ENCODE peak calls at places on chromosomes 5 and 9, in six cellular contexts. B, P, W, E, A and O are unnamed samples.

GRCh38 chr5:61767231-61768080 is 435.4 kb downstream of the ZSWIM6 start:
- DNase-seq in P (no peak), A (no peak), E (no peak), B (no peak), W (no peak), O (no peak)

GRCh38 chr9:93261281-93261680 is 77.3 kb downstream of the WNK2 start:
- DNase-seq in P (peak; percentile 33), A (no peak), B (no peak), E (no peak), W (no peak), O (no peak)

GRCh38 chr9:105346273-105346672 is 101.6 kb upstream of the FSD1L start:
- DNase-seq in A (no peak), P (no peak), W (no peak), E (no peak), B (no peak), O (no peak)

GRCh38 chr5:86675311-86675710 is 57.6 kb downstream of the COX7C start:
- DNase-seq in P (no peak), A (no peak), E (no peak), W (no peak), B (no peak), O (peak; percentile 6)

GRCh38 chr5:37834542-37835399 is 5.1 kb downstream of the GDNF start:
- DNase-seq in W (no peak), E (no peak), A (no peak), P (peak; percentile 70), B (peak; percentile 38), O (no peak)

GRCh38 chr5:121915765-121916164 is 46.0 kb upstream of the SRFBP1 start:
- DNase-seq in E (no peak), W (no peak), A (no peak), P (no peak), B (no peak), O (no peak)

GRCh38 chr9:7129391-7129790 is 371.6 kb downstream of the KDM4C start:
- DNase-seq in P (no peak), E (no peak), A (no peak), B (no peak), W (no peak), O (no peak)

GRCh38 chr5:68456756-68457217 is 241.2 kb downstream of the PIK3R1 start:
- DNase-seq in P (no peak), W (peak; percentile 65), E (no peak), B (no peak), A (no peak), O (peak; percentile 59)

GRCh38 chr5:96691503-96692303 is 29.5 kb downstream of the CAST start:
- DNase-seq in B (no peak), P (no peak), W (peak; percentile 54), A (no peak), E (no peak), O (no peak)

GRCh38 chr5:109844695-109845094 is 155.0 kb downstream of the MAN2A1 start:
- DNase-seq in W (peak; percentile 51), B (no peak), A (no peak), P (no peak), E (no peak), O (peak; percentile 78)

GRCh38 chr5:144121577-144121976 is 48.9 kb downstream of the YIPF5 start:
- DNase-seq in A (no peak), B (no peak), W (peak; percentile 8), E (no peak), P (no peak), O (peak; percentile 63)

GRCh38 chr5:169905017-169905416 is 75.3 kb downstream of the INSYN2B start:
- DNase-seq in E (no peak), B (no peak), A (no peak), P (peak; percentile 23), W (no peak), O (no peak)

GRCh38 chr9:109411818-109412352 is 86.2 kb downstream of the PTPN3 start:
- DNase-seq in P (peak; percentile 65), W (peak; percentile 69), B (peak; percentile 37), E (no peak), A (no peak), O (peak; percentile 27)

GRCh38 chr5:149227168-149227826 is 44.4 kb upstream of the AFAP1L1 start:
- DNase-seq in P (no peak), A (no peak), W (peak; percentile 60), B (no peak), E (no peak), O (peak; percentile 87)

GRCh38 chr5:132455614-132456115 is 34.9 kb downstream of the IRF1 start:
- DNase-seq in A (no peak), B (no peak), W (no peak), E (no peak), P (no peak), O (no peak)

GRCh38 chr5:43631182-43631910 is 28.4 kb downstream of the NNT start:
- DNase-seq in E (no peak), W (peak; percentile 85), A (no peak), B (peak; percentile 94), P (peak; percentile 93), O (peak; percentile 65)

GRCh38 chr9:36665921-36666429 is 93.3 kb downstream of the MELK start:
- DNase-seq in E (no peak), P (no peak), W (peak; percentile 66), A (no peak), B (no peak), O (peak; percentile 34)

GRCh38 chr5:124262443-124262842 is 484.0 kb downstream of the ZNF608 start:
- DNase-seq in A (no peak), E (no peak), W (no peak), B (no peak), P (peak; percentile 37), O (peak; percentile 6)

GRCh38 chr9:69433426-69433825 is 108.4 kb downstream of the ENTREP1 start:
- DNase-seq in P (no peak), E (no peak), W (no peak), A (no peak), B (no peak), O (peak; percentile 15)

GRCh38 chr9:79670269-79670961 is 98.7 kb downstream of the TLE4 start:
- DNase-seq in P (no peak), A (no peak), B (no peak), W (no peak), E (no peak), O (no peak)

GRCh38 chr9:37902804-37903580 is 935 bp downstream of the SLC25A51 start:
- DNase-seq in A (no peak), W (peak; percentile 48), E (no peak), B (no peak), P (no peak), O (peak; percentile 39)

GRCh38 chr5:72183231-72183630 is 76.0 kb downstream of the MAP1B start:
- DNase-seq in E (no peak), W (no peak), A (no peak), P (peak; percentile 76), B (no peak), O (no peak)

GRCh38 chr9:113578279-113578865 is 114.8 kb downstream of the RGS3 start:
- DNase-seq in B (no peak), P (no peak), W (no peak), A (peak; percentile 46), E (peak; percentile 69), O (peak; percentile 79)

GRCh38 chr9:113578877-113579269 is 115.3 kb downstream of the RGS3 start:
- DNase-seq in E (peak; percentile 90), P (no peak), W (peak; percentile 83), B (no peak), A (peak; percentile 89), O (peak; percentile 97)

GRCh38 chr9:113580041-113580953 is 116.8 kb downstream of the RGS3 start:
- DNase-seq in E (peak; percentile 95), B (no peak), W (peak; percentile 58), A (peak; percentile 95), P (no peak), O (no peak)

GRCh38 chr9:113580954-113581311 is 117.4 kb downstream of the RGS3 start:
- DNase-seq in B (no peak), A (no peak), P (no peak), W (no peak), E (no peak), O (no peak)

DNA sequence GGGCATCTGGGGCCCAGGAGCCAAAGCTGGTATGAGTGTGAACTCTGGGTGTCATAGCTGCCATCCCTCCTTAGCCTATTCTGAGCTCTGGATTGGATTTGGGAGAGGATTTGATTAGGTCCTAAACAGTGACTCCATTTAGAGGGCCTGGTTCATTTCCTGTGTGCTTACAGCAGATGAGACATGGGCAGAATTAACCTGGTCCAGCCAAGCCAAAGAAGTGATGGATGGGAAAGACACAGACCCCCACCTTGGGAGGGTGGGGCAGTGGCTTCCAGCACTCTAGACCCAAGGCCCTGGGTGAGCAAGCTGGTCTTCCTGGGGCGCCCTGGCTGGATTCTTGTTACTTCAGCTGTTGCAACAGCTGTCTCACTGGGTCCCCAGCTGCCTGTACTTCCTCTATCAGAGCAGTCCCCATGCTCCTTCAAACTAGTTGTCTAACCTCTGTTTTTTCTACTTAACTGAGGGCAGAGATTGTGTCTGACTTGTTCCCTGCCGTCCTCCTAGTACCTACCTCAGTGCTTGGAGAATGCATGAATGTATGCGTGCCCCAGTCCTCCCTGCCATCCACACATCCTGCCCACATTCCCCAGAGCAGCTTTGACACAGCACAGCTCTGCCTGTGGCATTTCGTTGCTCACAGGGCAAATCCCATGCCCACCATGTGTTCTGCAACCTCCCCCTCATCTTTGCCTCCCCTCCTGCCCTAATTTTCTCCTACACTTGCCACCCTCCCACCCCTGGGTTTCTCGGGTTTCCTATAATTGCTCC is 115.9 kb downstream of the RGS3 start:
- DNase-seq in A (peak; percentile 81), B (no peak), E (peak; percentile 78), P (no peak), W (no peak), O (no peak)
- H3K4me3 ChIP-seq in A (no peak overlapping the region), B (no peak overlapping the region), E (no peak overlapping the region), P (no peak overlapping the region), W (no peak overlapping the region), O (no peak overlapping the region)

DNA sequence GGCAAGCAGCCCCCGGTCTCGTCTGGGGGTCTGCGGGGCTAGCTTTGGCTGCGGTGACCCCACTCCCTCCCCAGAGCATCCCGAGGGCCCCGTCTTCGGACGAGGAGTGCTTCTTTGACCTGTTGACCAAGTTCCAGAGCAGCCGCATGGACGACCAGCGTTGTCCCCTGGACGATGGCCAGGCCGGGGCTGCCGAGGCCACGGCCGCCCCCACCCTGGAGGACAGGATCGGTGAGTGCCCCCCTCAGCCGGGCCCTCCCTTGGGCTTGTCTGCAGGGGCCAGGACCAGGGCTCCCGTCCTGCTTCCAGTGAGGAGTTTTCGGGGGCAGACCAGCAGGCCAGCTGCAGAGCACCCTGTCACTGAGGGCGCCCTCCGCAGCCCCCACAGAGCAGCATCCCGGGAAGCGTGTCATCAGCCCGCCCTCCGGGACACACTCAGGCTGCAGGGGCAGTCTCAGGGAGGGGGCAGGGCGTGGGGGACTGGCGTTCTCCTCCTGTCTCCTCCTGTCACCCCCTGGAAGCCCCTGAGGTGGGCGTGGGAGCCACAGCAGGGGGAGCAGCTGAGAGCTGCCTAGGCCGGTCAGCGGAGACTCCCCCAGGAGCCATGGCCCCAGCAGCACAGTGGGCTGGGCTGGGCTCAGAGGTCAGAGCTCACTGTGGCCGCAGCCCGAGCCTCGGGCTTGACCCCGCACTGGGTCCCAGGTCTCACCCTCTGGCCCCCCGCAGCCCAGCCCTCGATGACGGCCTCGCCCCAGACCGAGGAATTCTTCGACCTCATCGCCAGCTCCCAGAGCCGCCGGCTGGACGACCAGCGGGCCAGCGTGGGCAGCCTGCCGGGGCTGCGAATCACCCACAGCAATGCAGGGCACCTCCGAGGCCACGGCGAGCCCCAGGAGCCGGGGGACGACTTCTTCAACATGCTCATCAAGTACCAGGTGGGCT is 7.7 kb downstream of the DNLZ start:
- DNase-seq in A (no peak), P (no peak), B (no peak), W (no peak), E (no peak), O (no peak)
- H3K4me3 ChIP-seq in A (no peak overlapping the region), P (no peak overlapping the region), B (no peak overlapping the region), W (no peak overlapping the region), E (no peak overlapping the region), O (no peak overlapping the region)

GRCh38 chr5:135141303-135142268 is 107.6 kb upstream of the PITX1 start:
- DNase-seq in A (peak; percentile 30), P (no peak), E (peak; percentile 31), W (no peak), B (no peak), O (peak; percentile 22)
- H3K4me3 ChIP-seq in A (no peak overlapping the region), P (no peak overlapping the region), E (no peak overlapping the region), W (no peak overlapping the region), B (no peak overlapping the region), O (no peak overlapping the region)

GRCh38 chr9:27436234-27436633 is 87.9 kb upstream of the IFNK start:
- DNase-seq in E (no peak), P (no peak), A (no peak), B (no peak), W (no peak), O (no peak)
- H3K4me3 ChIP-seq in E (no peak overlapping the region), P (no peak overlapping the region), A (no peak overlapping the region), B (no peak overlapping the region), W (no peak overlapping the region), O (no peak overlapping the region)